ENCODE peak calls at places on chromosomes 16 and 17, in nine cellular contexts. E is T-helper 17 cell; B is anterior cingulate cortex; A is adrenal gland; Q is stimulated activated CD8-positive, alpha-beta memory T cell treated with anti-CD3 and anti-CD28 coated beads, Interleukin-7, amount 100 ng/mL, for 24 hours; R is frontal cortex; T is Peyer's patch; W is EH; K is heart left ventricle. Z is an unnamed sample.

GRCh38 chr16:12258806-12259205 is 282.3 kb downstream of the SNX29 start:
- DNase-seq in E (no peak), T (no peak), K (no peak), B (no peak), Q (no peak), R (peak; percentile 38), A (no peak), W (no peak), Z (no peak)

GRCh38 chr16:58027341-58028167 is 2.0 kb downstream of the MMP15 start:
- DNase-seq in K (peak; percentile 72), E (no peak), A (peak; percentile 62), W (peak; percentile 22), Q (no peak), B (no peak), T (peak; percentile 86), R (no peak), Z (no peak)

GRCh38 chr17:5399767-5400166 is 19.7 kb downstream of the NUP88 start:
- DNase-seq in B (no peak), W (no peak), E (no peak), A (no peak), Q (no peak), T (no peak), R (no peak), K (no peak), Z (no peak)

GRCh38 chr17:12902046-12902445 is 112.7 kb downstream of the ARHGAP44 start:
- DNase-seq in E (no peak), A (no peak), Q (no peak), K (no peak), B (no peak), T (no peak), W (no peak), R (no peak), Z (no peak)

GRCh38 chr17:58788199-58788598 is 32.5 kb downstream of the PPM1E start:
- DNase-seq in W (no peak), E (no peak), T (no peak), R (no peak), Q (no peak), B (no peak), A (no peak), K (no peak), Z (peak; percentile 43)

GRCh38 chr17:19019041-19019941 is 14.7 kb upstream of the FAM83G start:
- DNase-seq in Q (no peak), B (no peak), E (no peak), K (no peak), R (no peak), W (no peak), A (no peak), T (no peak), Z (no peak)

GRCh38 chr16:80986557-80986956 is 20.1 kb downstream of the CMC2 start:
- DNase-seq in E (no peak), T (no peak), K (no peak), W (no peak), Q (no peak), A (no peak), R (no peak), B (no peak), Z (peak; percentile 7)

GRCh38 chr17:18039535-18040286 is 503 bp downstream of the GID4 start:
- DNase-seq in A (peak; percentile 44), E (peak; percentile 66), W (peak; percentile 41), B (no peak), K (peak; percentile 30), Q (no peak), R (no peak), T (no peak), Z (peak; percentile 38)

GRCh38 chr16:4218202-4218601 is 23.7 kb downstream of the SRL start:
- DNase-seq in B (no peak), K (no peak), T (no peak), A (no peak), Q (no peak), E (no peak), R (no peak), W (no peak), Z (no peak)

GRCh38 chr16:68715471-68715870 is 21.6 kb upstream of the CDH1 start:
- DNase-seq in A (no peak), T (peak; percentile 77), E (no peak), W (peak; percentile 23), B (no peak), Q (no peak), K (no peak), R (no peak), Z (no peak)

GRCh38 chr16:54175552-54176375 is 110.8 kb downstream of the IRX3 start:
- DNase-seq in T (no peak), W (peak; percentile 5), K (no peak), Q (no peak), E (no peak), B (no peak), A (no peak), R (no peak), Z (no peak)

GRCh38 chr16:56681939-56682702 is at the start of gene MT1X:
- DNase-seq in T (peak; percentile 98), A (peak; percentile 96), E (peak; percentile 71), Q (peak; percentile 79), B (peak; percentile 87), W (peak; percentile 91), K (peak; percentile 91), R (peak; percentile 87), Z (peak; percentile 83)

GRCh38 chr17:80760501-80760900 is 215.9 kb downstream of the RPTOR start:
- DNase-seq in K (no peak), E (no peak), W (no peak), R (no peak), Q (no peak), B (no peak), T (no peak), A (no peak), Z (no peak)

Z was measured in OCI-M1.